ENCODE peak calls at places on chromosomes 7 and 10, in six cellular contexts. X, O, U, I, M and B are unnamed samples.
A peak's percentile ranks its signal among the peaks of the same experiment; 100 is the strongest.

GRCh38 chr7:17405786-17406185 is 107.3 kb downstream of the AHR start:
- DNase-seq in X (peak; percentile 72), M (no peak), O (no peak), U (peak; percentile 96), I (peak; percentile 98), B (peak; percentile 79)

GRCh38 chr7:88102686-88103085 is 117.2 kb downstream of the SRI start:
- DNase-seq in U (no peak), O (no peak), X (no peak), I (no peak), M (no peak), B (no peak)

GRCh38 chr10:104284783-104285182 is 15.8 kb downstream of the GSTO2 start:
- DNase-seq in O (no peak), M (no peak), I (no peak), U (no peak), X (no peak), B (no peak)

GRCh38 chr7:140673063-140673769 is 471 bp downstream of the ADCK2 start:
- DNase-seq in O (peak; percentile 70), I (no peak), X (no peak), U (peak; percentile 64), M (peak; percentile 68), B (no peak)

GRCh38 chr7:128861957-128862570 is 592 bp upstream of the ATP6V1F start:
- DNase-seq in X (no peak), I (no peak), M (no peak), O (no peak), U (no peak), B (no peak)

GRCh38 chr7:103150192-103150591 is 1.3 kb upstream of the NAPEPLD start:
- DNase-seq in O (no peak), I (no peak), M (peak; percentile 64), U (no peak), X (no peak), B (no peak)

GRCh38 chr10:92241158-92241500 is 49.7 kb downstream of the CPEB3 start:
- DNase-seq in M (peak; percentile 67), X (peak; percentile 3), O (peak; percentile 74), U (peak; percentile 5), I (peak; percentile 41), B (no peak)

GRCh38 chr10:74051729-74052342 is 53.9 kb downstream of the VCL start:
- DNase-seq in M (no peak), X (no peak), U (peak; percentile 29), O (no peak), I (no peak), B (no peak)

GRCh38 chr7:54964136-54964535 is 54.7 kb upstream of the EGFR start:
- DNase-seq in M (no peak), O (no peak), I (no peak), U (no peak), X (no peak), B (no peak)

GRCh38 chr7:70512144-70512543 is 619.8 kb upstream of the GALNT17 start:
- DNase-seq in O (no peak), U (no peak), I (no peak), M (peak; percentile 67), X (no peak), B (no peak)

GRCh38 chr7:82266081-82266480 is 177.5 kb downstream of the CACNA2D1 start:
- DNase-seq in U (no peak), M (no peak), O (no peak), X (no peak), I (no peak), B (no peak)

GRCh38 chr10:101569838-101570763 is 18.0 kb downstream of the POLL start:
- DNase-seq in X (no peak), O (peak; percentile 83), M (peak; percentile 86), I (peak; percentile 40), U (peak; percentile 59), B (peak; percentile 38)

GRCh38 chr7:45084336-45084735 is 4.4 kb downstream of the NACAD start:
- DNase-seq in U (no peak), O (no peak), I (no peak), M (no peak), X (no peak), B (no peak)

GRCh38 chr7:139681463-139681755 is 96.4 kb downstream of the HIPK2 start:
- DNase-seq in O (no peak), X (no peak), M (no peak), U (no peak), I (no peak), B (no peak)

GRCh38 chr7:140403878-140404564 is at the start of gene RAB19:
- DNase-seq in I (no peak), U (peak; percentile 76), X (no peak), O (peak; percentile 90), M (peak; percentile 27), B (no peak)

GRCh38 chr10:4059471-4060138 is 274.6 kb upstream of the KLF6 start:
- DNase-seq in M (no peak), I (no peak), X (no peak), O (no peak), U (no peak), B (no peak)

GRCh38 chr7:26686448-26686981 is 177.9 kb downstream of the SKAP2 start:
- DNase-seq in I (peak; percentile 40), O (peak; percentile 49), M (peak; percentile 52), U (peak; percentile 66), X (peak; percentile 17), B (no peak)

GRCh38 chr10:46557319-46558140 is 1.1 kb upstream of the GPRIN2 start:
- DNase-seq in X (no peak), I (no peak), O (no peak), M (no peak), U (no peak), B (no peak)

GRCh38 chr10:91206837-91207474 is 13.5 kb upstream of the PCGF5 start:
- DNase-seq in M (no peak), X (no peak), I (no peak), O (no peak), U (no peak), B (no peak)

GRCh38 chr10:31604141-31604540 is 285.1 kb downstream of the ZEB1 start:
- DNase-seq in O (peak; percentile 31), X (no peak), I (peak; percentile 66), U (no peak), M (no peak), B (peak; percentile 74)

GRCh38 chr10:66782776-66783175 is 143.1 kb upstream of the LRRTM3 start:
- DNase-seq in O (no peak), M (no peak), I (peak; percentile 42), X (no peak), U (peak; percentile 66), B (no peak)

GRCh38 chr7:34879871-34880270 is 157.4 kb downstream of the DPY19L1 start:
- DNase-seq in O (peak; percentile 19), I (no peak), M (no peak), U (no peak), X (no peak), B (no peak)

GRCh38 chr10:50544857-50545429 is 78.8 kb downstream of the SGMS1 start:
- DNase-seq in U (no peak), X (no peak), I (no peak), M (no peak), O (peak; percentile 13), B (no peak)

GRCh38 chr10:122504551-122504950 is 43.2 kb downstream of the HTRA1 start:
- DNase-seq in O (no peak), X (peak; percentile 85), M (no peak), I (peak; percentile 95), U (peak; percentile 72), B (peak; percentile 72)

GRCh38 chr10:77636286-77636966 is 1.2 kb downstream of the KCNMA1 start:
- DNase-seq in U (no peak), O (peak; percentile 41), M (no peak), I (no peak), X (no peak), B (no peak)

GRCh38 chr7:28018020-28018419 is 162.6 kb downstream of the JAZF1 start:
- DNase-seq in I (no peak), U (no peak), O (no peak), M (no peak), X (no peak), B (no peak)

GRCh38 chr7:152462995-152463713 is 27.4 kb upstream of the KMT2C start:
- DNase-seq in X (peak; percentile 23), U (peak; percentile 45), O (peak; percentile 88), I (peak; percentile 60), M (peak; percentile 72), B (peak; percentile 16)

GRCh38 chr7:148963583-148964509 is 64.5 kb downstream of the PDIA4 start:
- DNase-seq in U (peak; percentile 40), M (no peak), X (no peak), I (no peak), O (no peak), B (no peak)

GRCh38 chr10:26486985-26487850 is 49.1 kb downstream of the APBB1IP start:
- DNase-seq in X (peak; percentile 90), I (peak; percentile 80), O (no peak), U (peak; percentile 98), M (no peak), B (peak; percentile 90)

GRCh38 chr10:11864727-11865126 is 41.6 kb downstream of the PROSER2 start:
- DNase-seq in I (no peak), M (no peak), X (no peak), O (no peak), U (no peak), B (no peak)